ENCODE peak calls at places on chromosomes 12 and 14, in six cellular contexts. E is RWPE2; M is type B pancreatic cell; T is CD8-positive, alpha-beta T cell; S is brain microvascular endothelial cell; R is lower leg skin. H is an unnamed sample.

GRCh38 chr14:71181215-71182003 is 274.1 kb downstream of the PCNX1 start:
- DNase-seq in E (no peak), M (no peak), T (no peak), S (no peak), R (no peak), H (no peak)

GRCh38 chr14:104595911-104596450 is 8.6 kb downstream of the TMEM179 start:
- DNase-seq in E (peak), M (no peak), T (no peak), S (no peak), R (no peak), H (no peak)

GRCh38 chr14:69612759-69613145 is 1.4 kb downstream of the SUSD6 start:
- DNase-seq in E (no peak), M (no peak), T (no peak), S (no peak), R (no peak), H (no peak)

GRCh38 chr12:59724011-59724703 is 128.3 kb downstream of the SLC16A7 start:
- DNase-seq in E (no peak), M (no peak), T (no peak), S (no peak), R (no peak), H (no peak)

GRCh38 chr14:63454863-63455622 is 88.1 kb downstream of the PPP2R5E start:
- DNase-seq in E (no peak), M (no peak), T (no peak), S (peak), R (no peak), H (no peak)

GRCh38 chr12:77152623-77153193 is 87.3 kb upstream of the E2F7 start:
- DNase-seq in E (no peak), M (no peak), T (no peak), S (peak), R (no peak), H (no peak)

GRCh38 chr14:44112774-44113460 is 394.2 kb downstream of the FSCB start:
- DNase-seq in E (no peak), M (no peak), T (no peak), S (no peak), R (no peak), H (no peak)

GRCh38 chr14:23121401-23121800 is 2.3 kb upstream of the CEBPE start:
- DNase-seq in E (no peak), M (no peak), T (no peak), S (peak), R (no peak), H (no peak)

GRCh38 chr14:98742001-98742400 is 530.0 kb downstream of the BCL11B start:
- DNase-seq in E (no peak), M (peak), T (no peak), S (no peak), R (no peak), H (no peak)

GRCh38 chr12:75086086-75087038 is 123.3 kb downstream of the KCNC2 start:
- DNase-seq in E (no peak), M (no peak), T (no peak), S (peak), R (no peak), H (no peak)

GRCh38 chr14:67395876-67396189 is 16.1 kb downstream of the PLEK2 start:
- DNase-seq in E (no peak), M (no peak), T (no peak), S (no peak), R (no peak), H (no peak)

GRCh38 chr12:81815611-81816010 is 56.5 kb upstream of the PPFIA2 start:
- DNase-seq in E (no peak), M (no peak), T (no peak), S (no peak), R (no peak), H (no peak)

GRCh38 chr12:81819991-81820633 is 61.0 kb upstream of the PPFIA2 start:
- DNase-seq in E (no peak), M (no peak), T (no peak), S (peak), R (no peak), H (no peak)
- TF ChIP-seq CTCF in E (no peak), M (no peak), T (no peak), S (no peak), R (no peak), H (no peak)

GRCh38 chr12:3931206-3931605 is 58.0 kb upstream of the PARP11 start:
- DNase-seq in E (no peak), M (no peak), T (no peak), S (no peak), R (no peak), H (no peak)

GRCh38 chr12:3933819-3934192 is 60.6 kb upstream of the PARP11 start:
- DNase-seq in E (no peak), M (no peak), T (no peak), S (no peak), R (no peak), H (no peak)

GRCh38 chr12:3931721-3932120 is 58.5 kb upstream of the PARP11 start:
- DNase-seq in E (no peak), M (no peak), T (no peak), S (no peak), R (no peak), H (peak)

GRCh38 chr12:3935078-3935477 is 61.9 kb upstream of the PARP11 start:
- DNase-seq in E (no peak), M (no peak), T (no peak), S (no peak), R (no peak), H (no peak)

DNA sequence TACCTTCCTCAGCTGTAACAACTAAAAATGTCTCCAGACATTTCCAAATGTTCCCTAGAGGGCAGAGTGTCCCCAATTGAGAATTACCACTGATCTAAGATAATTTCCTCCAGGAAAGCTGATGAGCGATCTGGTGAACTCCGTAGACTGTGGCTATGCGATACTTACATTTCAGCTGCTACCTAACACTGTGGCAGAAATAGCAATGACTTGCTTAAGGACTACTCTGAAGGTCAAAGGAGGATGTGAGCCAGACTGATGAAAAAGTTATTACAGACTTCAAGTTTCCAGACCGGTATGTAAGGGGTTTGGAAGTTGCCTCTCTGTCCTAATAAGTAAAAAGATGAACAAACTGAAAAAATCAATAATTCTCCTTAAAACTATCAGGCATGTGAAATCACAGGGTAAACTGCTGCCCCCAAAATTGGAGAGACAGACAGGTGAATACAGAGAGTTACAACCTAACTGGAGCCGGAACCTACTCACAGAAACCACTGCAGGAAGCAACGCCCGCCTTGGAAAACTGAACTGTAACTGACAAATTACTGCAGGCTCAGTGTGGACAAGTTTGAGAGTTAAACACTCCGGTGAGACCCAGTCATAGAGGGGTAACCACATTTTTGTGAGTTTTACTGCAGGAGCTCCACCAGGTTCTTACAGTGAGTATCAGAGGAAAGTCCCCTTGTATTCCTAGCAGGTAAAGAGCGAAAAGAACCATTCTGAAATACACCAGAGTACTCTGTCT is 60.0 kb upstream of the PARP11 start:
- DNase-seq in E (no peak), M (no peak), T (no peak), S (no peak), R (no peak), H (no peak)
- TF ChIP-seq CTCF in E (no peak), M (no peak), T (no peak), S (no peak), R (no peak), H (no peak)

DNA sequence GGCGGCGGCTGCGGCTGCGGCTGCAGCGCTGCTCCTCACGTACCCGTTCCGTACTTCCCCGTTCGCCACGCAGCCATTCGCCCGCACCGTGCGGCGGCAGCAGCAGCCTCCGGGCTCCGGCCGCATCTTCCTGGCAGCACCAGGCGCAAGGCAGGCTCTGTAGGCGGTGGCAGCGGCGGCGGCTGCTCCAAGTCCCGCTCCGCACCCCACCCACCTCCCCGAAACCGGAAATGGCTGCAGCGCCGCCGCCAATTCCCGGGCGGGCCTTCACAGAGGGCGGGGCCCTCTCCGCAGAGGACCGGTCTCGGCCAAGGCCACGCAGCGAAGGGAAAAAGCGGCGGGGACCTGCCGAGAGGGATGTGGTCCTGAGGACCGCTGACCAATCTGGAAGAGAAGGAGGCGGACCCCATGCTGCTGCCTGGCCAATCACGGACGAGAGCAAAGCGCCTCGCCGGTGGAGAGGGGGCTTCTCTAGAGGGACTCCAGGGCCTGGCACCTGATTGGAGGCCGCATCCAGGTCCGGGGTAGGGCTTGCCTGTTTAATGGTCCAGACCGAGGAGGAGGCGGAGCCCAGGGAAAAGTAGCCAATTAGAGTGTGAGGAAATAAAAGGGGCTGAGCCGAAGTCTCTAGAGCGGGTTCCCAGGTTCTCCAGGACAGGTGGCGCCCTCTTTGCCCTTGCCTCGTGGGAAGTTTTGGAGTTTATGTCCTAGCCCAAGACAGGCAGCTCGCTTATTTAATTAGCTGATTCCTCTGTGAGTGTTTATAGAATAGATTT is at the start of gene SPTLC2:
- DNase-seq in E (peak), M (peak), T (peak), S (peak), R (peak), H (peak)
- TF ChIP-seq CTCF in E (peak), M (no peak), T (no peak), S (peak), R (no peak), H (no peak)

DNA sequence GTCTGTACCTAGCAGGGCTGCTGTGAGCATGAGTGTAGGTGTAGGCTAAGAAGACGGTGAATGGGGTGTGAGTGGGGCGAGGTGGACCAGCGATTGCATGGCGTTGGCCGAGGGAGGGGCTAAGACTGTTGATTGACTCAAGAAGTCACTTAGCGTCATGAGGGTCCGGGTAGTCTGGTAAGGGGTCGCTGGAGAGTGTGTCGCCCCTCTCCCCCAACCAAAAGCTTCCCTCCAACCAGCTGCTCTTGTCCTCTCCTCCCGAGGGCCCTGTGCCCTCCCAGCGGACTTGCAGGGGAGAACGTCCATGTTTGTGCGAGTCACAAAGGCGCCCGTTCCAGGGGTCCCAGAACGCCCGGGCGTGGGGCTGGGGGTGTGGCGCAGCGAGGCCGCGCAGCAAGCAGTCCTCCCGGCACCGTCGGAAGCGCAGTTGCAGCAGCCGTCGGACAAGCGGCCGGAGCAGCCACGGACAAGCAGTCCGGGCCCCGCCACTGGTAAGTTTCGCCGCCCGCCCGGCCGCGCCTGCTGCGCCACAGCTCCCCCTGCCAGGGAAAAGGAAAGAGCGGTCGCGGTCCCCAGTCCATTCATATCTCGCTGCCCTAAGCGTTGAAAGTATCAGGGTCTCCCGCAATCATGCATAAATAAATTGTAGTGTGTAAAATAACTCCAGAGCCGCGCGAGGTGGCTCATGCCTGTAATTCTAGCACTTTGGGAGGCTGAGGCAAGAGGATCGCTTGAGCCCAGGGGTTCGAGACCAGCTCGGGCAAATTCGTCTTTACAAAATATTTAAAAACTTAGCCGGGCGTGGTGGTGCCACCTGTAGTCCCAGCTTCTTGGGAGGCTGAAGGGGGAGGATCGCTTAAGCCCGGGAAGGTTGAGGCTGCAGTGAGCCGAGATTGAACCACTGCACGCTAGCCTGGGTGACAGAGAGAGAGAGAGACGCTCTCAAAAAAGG is at the start of gene CCDC63:
- DNase-seq in E (no peak), M (peak), T (no peak), S (peak), R (peak), H (peak)
- TF ChIP-seq CTCF in E (peak), M (peak), T (peak), S (peak), R (no peak), H (no peak)

DNA sequence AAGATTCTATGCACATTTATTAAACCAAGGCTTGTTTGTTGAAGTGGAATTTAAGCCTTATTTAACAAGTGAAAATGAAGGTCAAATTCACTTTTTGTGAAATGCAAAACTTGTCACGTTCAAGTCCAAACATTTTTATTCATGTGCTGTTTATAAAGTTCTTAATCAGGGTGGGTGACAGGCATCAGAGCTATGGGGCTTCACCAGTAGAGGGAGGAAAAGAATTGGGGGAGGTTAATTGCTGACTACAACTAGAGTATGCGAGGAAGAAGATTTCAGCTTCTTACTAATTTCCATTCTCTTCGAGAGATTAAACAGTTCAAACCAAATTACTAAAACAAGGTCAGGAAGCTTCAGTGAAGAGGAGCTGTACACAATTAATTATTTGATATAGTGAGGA is 9.7 kb downstream of the MOK start:
- DNase-seq in E (no peak), M (no peak), T (no peak), S (no peak), R (no peak), H (no peak)
- TF ChIP-seq CTCF in E (peak), M (peak), T (no peak), S (peak), R (no peak), H (no peak)

GRCh38 chr14:61491224-61491623 is 169.8 kb downstream of the PRKCH start:
- DNase-seq in E (no peak), M (no peak), T (no peak), S (no peak), R (no peak), H (no peak)

GRCh38 chr14:61493239-61493638 is 171.9 kb downstream of the PRKCH start:
- DNase-seq in E (no peak), M (no peak), T (no peak), S (peak), R (no peak), H (no peak)

GRCh38 chr14:61493996-61494395 is 172.6 kb downstream of the PRKCH start:
- DNase-seq in E (no peak), M (no peak), T (no peak), S (no peak), R (no peak), H (no peak)

GRCh38 chr14:61491876-61492440 is 170.6 kb downstream of the PRKCH start:
- DNase-seq in E (no peak), M (no peak), T (no peak), S (no peak), R (no peak), H (no peak)

DNA sequence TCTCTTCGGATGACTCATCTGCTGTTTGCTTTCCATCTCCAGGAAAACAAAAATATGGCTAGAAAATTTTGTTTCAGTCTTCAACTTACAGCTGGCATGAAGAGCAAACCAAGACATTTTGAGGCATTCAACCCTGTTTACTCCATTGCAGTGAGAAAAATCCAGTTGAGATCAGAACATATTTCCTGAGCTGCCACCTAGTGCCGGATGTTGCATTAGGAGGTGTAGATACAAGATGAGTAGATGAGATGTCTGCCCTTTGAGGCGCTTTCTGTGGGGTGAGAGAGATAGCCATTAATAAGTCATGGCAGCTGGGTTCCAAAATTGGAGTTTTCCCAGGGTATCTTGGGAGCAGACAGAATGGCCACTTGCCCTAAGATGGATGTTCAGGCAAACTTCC is 171.1 kb downstream of the PRKCH start:
- DNase-seq in E (no peak), M (no peak), T (no peak), S (no peak), R (no peak), H (no peak)
- TF ChIP-seq CTCF in E (no peak), M (no peak), T (no peak), S (peak), R (no peak), H (no peak)

GRCh38 chr12:45257185-45257585 is 41.3 kb downstream of the ANO6 start:
- DNase-seq in E (no peak), M (no peak), T (no peak), S (no peak), R (no peak), H (no peak)
- TF ChIP-seq CTCF in E (no peak), M (no peak), T (no peak), S (no peak), R (no peak), H (no peak)

GRCh38 chr14:100540141-100540925 is 46.9 kb downstream of the BEGAIN start:
- DNase-seq in E (peak), M (no peak), T (no peak), S (no peak), R (no peak), H (no peak)
- TF ChIP-seq CTCF in E (peak), M (peak), T (no peak), S (peak), R (no peak), H (no peak)

GRCh38 chr12:132075026-132075713 is 68.9 kb downstream of the DDX51 start:
- DNase-seq in E (no peak), M (no peak), T (no peak), S (no peak), R (no peak), H (no peak)
- TF ChIP-seq CTCF in E (peak), M (peak), T (no peak), S (peak), R (no peak), H (no peak)

H was measured in mesothelial cell of epicardium.